ENCODE peak calls at places on chromosomes 4 and X, in four cellular contexts. I, D, Q and M are unnamed samples.
A peak's percentile ranks its signal among the peaks of the same experiment; 100 is the strongest.

GRCh38 chr4:85565761-85566480 is 91.0 kb downstream of the ARHGAP24 start:
- DNase-seq in D (no peak), I (no peak), Q (peak; percentile 64), M (no peak)

GRCh38 chr4:152999376-153000067 is 63.4 kb downstream of the FHDC1 start:
- DNase-seq in D (peak; percentile 78), Q (no peak), I (no peak), M (no peak)

GRCh38 chrX:4263005-4263404 is 549.6 kb upstream of the PRKX start:
- DNase-seq in D (no peak), Q (peak; percentile 2), I (no peak), M (no peak)

GRCh38 chr4:70382691-70383181 is at the start of gene SMR3B:
- DNase-seq in D (no peak), Q (no peak), I (no peak), M (no peak)

GRCh38 chrX:154603438-154604430 is 15.3 kb downstream of the CTAG1B start:
- DNase-seq in D (no peak), Q (peak; percentile 85), I (no peak), M (no peak)

GRCh38 chrX:148878371-148878770 is 378.0 kb downstream of the AFF2 start:
- DNase-seq in D (no peak), I (no peak), Q (peak; percentile 49), M (no peak)

GRCh38 chr4:1604706-1605205 is 79.4 kb downstream of the FAM53A start:
- DNase-seq in D (no peak), Q (no peak), I (peak; percentile 35), M (peak; percentile 80)

GRCh38 chrX:129659861-129660260 is 5.1 kb upstream of the APLN start:
- DNase-seq in D (no peak), I (no peak), Q (no peak), M (no peak)

GRCh38 chrX:129779086-129779672 is 570 bp upstream of the SASH3 start:
- DNase-seq in D (no peak), I (no peak), Q (no peak), M (no peak)

GRCh38 chr4:94441838-94442237 is 9.9 kb upstream of the PDLIM5 start:
- DNase-seq in Q (no peak), D (no peak), I (no peak), M (no peak)

GRCh38 chr4:113835005-113835404 is 73.5 kb upstream of the CAMK2D start:
- DNase-seq in Q (peak; percentile 81), I (no peak), D (no peak), M (no peak)

GRCh38 chr4:176054942-176055341 is 10.7 kb upstream of the WDR17 start:
- DNase-seq in Q (no peak), D (no peak), I (no peak), M (no peak)

DNA sequence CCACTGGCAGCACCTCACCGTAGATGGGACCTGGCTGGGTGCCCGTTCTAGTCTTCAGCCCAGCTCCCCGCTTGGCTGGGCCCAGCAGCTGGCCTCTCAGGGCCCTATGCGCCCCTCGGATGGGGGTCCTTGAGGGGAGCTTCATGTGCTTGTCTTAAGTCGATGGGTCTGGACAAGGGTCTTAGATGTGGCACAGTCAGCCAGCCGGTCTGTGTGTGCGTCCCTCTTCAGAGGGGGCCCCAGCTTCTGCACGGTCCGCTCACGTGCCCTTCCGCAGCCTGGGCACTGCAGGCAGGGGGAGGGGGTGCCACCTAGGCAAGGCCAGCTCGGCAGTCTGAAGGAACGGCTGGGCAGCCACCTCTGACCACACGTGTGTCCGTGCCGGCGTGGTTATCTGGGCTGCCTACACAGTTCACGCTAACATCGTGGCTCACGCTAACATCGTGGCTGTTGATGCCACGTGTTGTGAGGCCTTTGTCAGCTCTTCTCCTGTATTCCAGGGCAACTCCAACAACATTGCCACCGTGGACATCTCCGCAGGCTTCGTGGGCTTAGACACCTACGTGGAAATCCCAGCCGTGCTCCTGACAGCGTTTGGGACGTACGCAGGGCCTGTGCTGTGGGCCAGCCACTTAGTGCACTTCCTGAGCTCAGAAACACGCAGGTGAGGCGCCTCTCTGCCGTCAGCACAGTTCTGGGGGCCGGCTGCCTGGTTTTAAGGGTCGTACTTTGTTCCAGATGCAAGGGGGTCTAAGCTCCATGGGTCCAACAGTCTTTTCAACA is 34.5 kb downstream of the PIGG start:
- DNase-seq in D (no peak), I (no peak), Q (no peak), M (no peak)
- H3K36me3 ChIP-seq in D (no peaks in the 10 kb centered on the region), I (no peaks in the 10 kb centered on the region), Q (peaks cover 4% of the 10 kb centered on the region), M (peaks cover 4% of the 10 kb centered on the region)

DNA sequence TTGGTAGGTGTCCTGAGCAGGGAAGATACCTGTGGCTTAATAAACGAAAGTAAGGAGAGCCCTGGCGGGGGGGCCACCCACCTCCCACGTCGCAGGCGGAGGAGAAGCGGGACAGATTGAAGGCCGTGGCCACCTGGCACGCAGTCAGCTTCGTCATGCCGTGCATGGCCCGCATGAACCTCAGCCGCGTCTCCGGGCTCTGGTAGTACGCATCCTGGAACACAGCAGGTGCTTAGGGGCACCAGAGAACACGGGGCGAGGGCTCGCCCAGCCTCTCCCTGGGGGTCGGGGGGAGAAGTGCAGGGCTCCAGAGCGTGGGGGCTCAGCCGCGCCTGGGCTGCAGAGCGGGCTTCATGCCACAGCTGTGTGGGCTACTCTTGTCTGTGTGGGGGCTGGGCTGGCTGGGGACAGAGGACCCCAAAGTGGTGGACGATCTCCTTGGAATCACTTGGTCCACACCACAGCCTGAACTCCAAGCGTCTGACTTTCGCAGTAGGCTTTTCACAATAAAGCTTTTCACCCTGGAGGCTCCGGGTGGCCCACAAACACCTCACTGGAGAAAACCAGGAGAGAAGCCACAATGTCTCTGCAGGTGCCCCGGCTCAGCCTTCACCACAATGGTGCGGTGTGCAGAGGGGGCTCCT is 27.1 kb upstream of the SLC25A6 start:
- DNase-seq in I (peak; percentile 47), Q (no peak), D (no peak), M (no peak)
- H3K36me3 ChIP-seq in I (peaks cover 2% of the 10 kb centered on the region), Q (peaks cover 7% of the 10 kb centered on the region), D (no peaks in the 10 kb centered on the region), M (peaks cover 47% of the 10 kb centered on the region)

GRCh38 chrX:53594354-53594753 is 92.2 kb downstream of the HUWE1 start:
- DNase-seq in I (no peak), Q (peak; percentile 57), D (no peak), M (no peak)
- H3K36me3 ChIP-seq in I (no peaks in the 10 kb centered on the region), Q (peaks cover 38% of the 10 kb centered on the region), D (peaks cover 2% of the 10 kb centered on the region), M (peaks cover 47% of the 10 kb centered on the region)

GRCh38 chrX:47180346-47180745 is 13.3 kb upstream of the UBA1 start:
- DNase-seq in D (no peak), Q (no peak), I (peak; percentile 6), M (no peak)
- H3K36me3 ChIP-seq in D (no peaks in the 10 kb centered on the region), Q (no peaks in the 10 kb centered on the region), I (no peaks in the 10 kb centered on the region), M (peaks cover 2% of the 10 kb centered on the region)